ENCODE peak calls at places on chromosomes 6 and 20, in seven cellular contexts. B, V, U, X, L, O and S are unnamed samples. For H3K36me3, the result is how much of the 10 kb centered on the place peaks cover.

GRCh38 chr6:74597266-74597665 is 608.6 kb downstream of the COL12A1 start:
- DNase-seq in O (peak), U (no peak), B (no peak), L (no peak), V (no peak), X (no peak), S (peak)

GRCh38 chr6:31729979-31730630 is 1.0 kb upstream of the DDAH2 start:
- DNase-seq in U (peak), O (peak), V (peak), B (peak), X (no peak), L (peak), S (peak)

GRCh38 chr6:7052441-7052936 is 55.3 kb upstream of the RREB1 start:
- DNase-seq in X (no peak), B (peak), L (peak), U (peak), V (no peak), O (peak), S (peak)

GRCh38 chr6:2229742-2230141 is 15.7 kb downstream of the GMDS start:
- DNase-seq in X (no peak), B (peak), V (no peak), O (no peak), U (no peak), L (no peak), S (no peak)

GRCh38 chr6:16851758-16852157 is 90.5 kb upstream of the ATXN1 start:
- DNase-seq in L (no peak), O (peak), V (no peak), U (no peak), B (no peak), X (no peak), S (no peak)

GRCh38 chr6:126812651-126813050 is 305.8 kb upstream of the RSPO3 start:
- DNase-seq in X (no peak), L (no peak), O (peak), U (no peak), B (no peak), V (no peak), S (no peak)

GRCh38 chr6:137148291-137149076 is 25.0 kb downstream of the IL22RA2 start:
- DNase-seq in V (no peak), O (no peak), B (no peak), U (peak), X (no peak), L (peak), S (peak)

GRCh38 chr6:22025468-22026159 is 271.2 kb downstream of the PRL start:
- DNase-seq in O (peak), L (peak), B (peak), X (no peak), V (no peak), U (no peak), S (peak)

GRCh38 chr6:107082045-107082444 is 33.3 kb downstream of the BEND3 start:
- DNase-seq in V (no peak), U (no peak), B (peak), L (no peak), O (no peak), X (no peak), S (no peak)

GRCh38 chr6:108627692-108628565 is 67.2 kb downstream of the FOXO3 start:
- DNase-seq in X (no peak), V (no peak), O (peak), L (peak), B (no peak), U (no peak), S (no peak)

GRCh38 chr6:69974193-69974592 is 107.8 kb downstream of the COL19A1 start:
- DNase-seq in U (no peak), V (no peak), L (peak), B (no peak), X (no peak), O (peak), S (no peak)

GRCh38 chr6:9659848-9660247 is 755.0 kb downstream of the TFAP2A start:
- DNase-seq in L (no peak), X (no peak), O (no peak), B (no peak), V (no peak), U (no peak), S (no peak)

GRCh38 chr20:60192351-60192750 is 234.1 kb downstream of the CDH26 start:
- DNase-seq in V (no peak), X (no peak), L (no peak), B (no peak), U (no peak), O (no peak), S (no peak)

GRCh38 chr20:10352934-10353866 is 80.8 kb downstream of the MKKS start:
- DNase-seq in L (no peak), B (no peak), O (peak), X (no peak), U (no peak), V (no peak), S (no peak)

GRCh38 chr6:100171533-100172321 is 177.7 kb upstream of the MCHR2 start:
- DNase-seq in X (no peak), B (no peak), U (no peak), V (no peak), L (no peak), O (peak), S (no peak)

GRCh38 chr20:61857884-61858283 is 207.8 kb downstream of the TAF4 start:
- DNase-seq in U (no peak), L (no peak), O (no peak), V (no peak), B (no peak), X (no peak), S (no peak)

GRCh38 chr20:3156811-3157619 is 2.6 kb downstream of the FASTKD5 start:
- DNase-seq in V (no peak), U (no peak), O (peak), L (no peak), B (no peak), X (no peak), S (no peak)

GRCh38 chr6:147040041-147040440 is 164.2 kb upstream of the STXBP5 start:
- DNase-seq in U (no peak), V (no peak), B (no peak), X (no peak), L (no peak), O (no peak), S (peak)

GRCh38 chr6:52969297-52969696 is 25.8 kb downstream of the GSTA4 start:
- DNase-seq in U (no peak), X (no peak), V (no peak), L (no peak), B (no peak), O (no peak), S (no peak)

GRCh38 chr6:31901415-31901952 is 402 bp downstream of the ZBTB12 start:
- DNase-seq in L (peak), X (no peak), V (peak), U (peak), O (peak), B (peak), S (no peak)

GRCh38 chr6:34158876-34159275 is 13.0 kb upstream of the GRM4 start:
- DNase-seq in X (no peak), L (no peak), B (no peak), V (no peak), O (no peak), U (no peak), S (no peak)

GRCh38 chr6:121780325-121781313 is 345.2 kb downstream of the GJA1 start:
- DNase-seq in B (no peak), V (peak), L (peak), O (peak), X (no peak), U (peak), S (peak)

GRCh38 chr6:53309059-53309896 is 39.5 kb downstream of the ELOVL5 start:
- DNase-seq in X (no peak), O (peak), B (no peak), L (no peak), V (no peak), U (no peak), S (no peak)

GRCh38 chr6:151070666-151071065 is 169.1 kb upstream of the AKAP12 start:
- DNase-seq in L (peak), X (no peak), B (no peak), U (no peak), V (no peak), O (peak), S (peak)

GRCh38 chr6:7893342-7893741 is 17.2 kb downstream of the TXNDC5 start:
- DNase-seq in O (no peak), B (no peak), X (no peak), L (no peak), U (no peak), V (no peak), S (no peak)

GRCh38 chr20:35329435-35330139 is 37.4 kb upstream of the FAM83C start:
- DNase-seq in U (no peak), O (no peak), B (peak), X (no peak), L (no peak), V (no peak), S (no peak)

GRCh38 chr6:110545081-110545872 is 68.9 kb upstream of the SLC22A16 start:
- DNase-seq in L (no peak), V (no peak), O (no peak), B (no peak), X (no peak), U (no peak), S (no peak)

GRCh38 chr6:26213334-26214075 is 126.3 kb downstream of the HFE start:
- DNase-seq in U (no peak), B (no peak), O (no peak), V (no peak), L (no peak), X (no peak), S (no peak)

GRCh38 chr6:112501705-112502104 is 154.6 kb downstream of the RFPL4B start:
- DNase-seq in V (no peak), L (peak), X (no peak), O (peak), B (peak), U (no peak), S (no peak)

GRCh38 chr6:50952092-50952932 is 133.6 kb downstream of the TFAP2B start:
- DNase-seq in X (no peak), O (no peak), V (no peak), L (peak), U (no peak), B (peak), S (no peak)

GRCh38 chr20:43681991-43682410 is 15.1 kb downstream of the MYBL2 start:
- DNase-seq in B (no peak), O (no peak), U (no peak), V (no peak), L (no peak), X (no peak), S (no peak)

GRCh38 chr6:141464490-141464889 is 668.2 kb upstream of the GJE1 start:
- DNase-seq in L (peak), B (no peak), X (no peak), U (no peak), V (no peak), O (peak), S (peak)

GRCh38 chr6:7479801-7480266 is 61.6 kb upstream of the DSP start:
- DNase-seq in L (no peak), V (no peak), O (peak), X (no peak), B (no peak), U (no peak), S (no peak)

GRCh38 chr6:30981942-30982772 is 1.4 kb upstream of the MUC21 start:
- DNase-seq in U (no peak), X (no peak), V (no peak), L (peak), O (peak), B (peak), S (peak)

GRCh38 chr6:18506387-18507017 is 119.4 kb downstream of the RNF144B start:
- DNase-seq in X (no peak), V (no peak), L (peak), O (peak), B (no peak), U (no peak), S (no peak)

GRCh38 chr6:8017276-8017701 is 46.9 kb downstream of the BLOC1S5 start:
- DNase-seq in B (no peak), U (no peak), L (no peak), O (no peak), X (no peak), V (no peak), S (no peak)

GRCh38 chr6:56540232-56540631 is 102.5 kb downstream of the DST start:
- DNase-seq in L (no peak), O (no peak), X (no peak), U (no peak), B (no peak), V (no peak), S (no peak)

DNA sequence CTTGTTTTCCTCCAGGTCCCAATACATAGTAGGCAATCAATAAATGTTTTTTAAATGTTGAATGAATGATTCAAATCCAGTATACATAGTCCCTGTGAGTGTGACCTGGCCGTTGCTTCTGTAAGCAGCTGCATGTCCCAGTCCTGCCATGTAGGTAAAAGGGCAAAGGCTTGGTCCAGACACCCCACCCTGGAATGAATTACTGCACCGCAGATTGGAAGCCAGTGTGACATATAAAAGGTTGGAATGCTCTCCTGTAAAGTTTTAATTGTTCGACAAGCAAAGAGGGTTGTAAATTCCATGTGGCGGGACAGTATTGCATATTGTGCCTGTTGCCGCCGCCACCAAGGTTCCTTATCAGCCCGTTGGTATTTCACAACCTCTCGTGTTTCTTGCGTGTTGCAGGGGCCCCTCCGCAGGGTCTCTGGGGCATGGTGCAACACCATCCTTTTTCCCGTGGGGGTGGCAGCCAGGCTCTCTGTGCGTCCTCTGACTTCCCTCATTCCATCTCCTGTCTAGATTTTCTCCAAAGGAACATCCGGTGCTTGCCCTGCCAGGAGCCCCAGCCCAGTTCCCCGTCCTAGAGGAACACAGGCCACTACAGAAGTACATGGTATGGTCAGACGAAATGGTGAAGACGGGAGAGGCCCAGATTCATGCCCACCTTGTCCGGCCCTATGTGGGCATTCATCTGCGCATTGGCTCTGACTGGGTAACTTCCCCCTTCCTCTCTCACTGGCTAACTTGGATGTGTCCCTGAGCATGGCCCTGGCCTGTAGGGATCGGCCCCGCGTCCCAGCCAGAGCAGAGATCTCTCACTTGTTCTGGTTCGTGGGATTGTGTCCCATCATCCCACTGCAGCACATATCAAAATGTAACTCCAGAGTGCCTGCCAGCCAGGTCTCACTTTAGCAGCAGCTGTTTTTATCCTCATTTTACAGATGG is 20.3 kb downstream of the POFUT1 start:
- DNase-seq in U (peak), X (no peak), V (no peak), B (no peak), L (no peak), O (no peak), S (no peak)
- H3K36me3 ChIP-seq in U (half or more), X (under half), V (under half), B (under half), L (under half), O (under half), S (under half)

GRCh38 chr20:17676942-17677341 is 5.1 kb downstream of the RRBP1 start:
- DNase-seq in X (no peak), U (no peak), B (no peak), L (no peak), O (no peak), V (no peak), S (no peak)
- H3K36me3 ChIP-seq in X (under half), U (half or more), B (under half), L (half or more), O (under half), V (under half), S (under half)

GRCh38 chr20:57375652-57376230 is 15.5 kb upstream of the RBM38 start:
- DNase-seq in O (no peak), U (no peak), L (no peak), B (no peak), X (no peak), V (no peak), S (no peak)
- H3K36me3 ChIP-seq in O (under half), U (under half), L (under half), B (under half), X (under half), V (under half), S (under half)

GRCh38 chr6:36612101-36612625 is 18.0 kb downstream of the SRSF3 start:
- DNase-seq in U (no peak), V (no peak), O (no peak), B (no peak), L (no peak), X (no peak), S (no peak)
- H3K36me3 ChIP-seq in U (half or more), V (under half), O (under half), B (under half), L (under half), X (under half), S (under half)

DNA sequence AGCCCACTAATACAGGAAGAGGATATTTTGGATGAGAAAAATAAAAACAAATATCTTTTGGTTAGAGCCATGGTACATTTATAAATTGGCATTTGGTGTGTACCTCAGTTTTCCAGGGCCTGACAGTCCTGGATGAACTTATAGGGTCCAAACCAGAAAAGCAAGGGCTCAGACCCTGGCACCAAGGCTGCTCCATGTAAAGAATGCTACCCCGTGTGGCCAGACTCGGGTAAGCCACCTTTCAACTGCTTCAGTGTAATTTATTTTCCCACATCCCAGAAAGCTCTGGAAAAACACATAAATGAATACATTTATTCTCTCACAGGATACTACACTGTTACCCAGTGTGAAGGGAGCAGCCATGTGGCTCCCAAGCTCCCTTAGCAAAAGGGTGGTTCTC is 13.9 kb downstream of the MRPL14 start:
- DNase-seq in L (no peak), V (no peak), X (no peak), U (no peak), B (peak), O (no peak), S (no peak)
- H3K36me3 ChIP-seq in L (under half), V (under half), X (under half), U (half or more), B (under half), O (under half), S (under half)

GRCh38 chr6:104955491-104955890 is 1.4 kb upstream of the LIN28B start:
- DNase-seq in U (no peak), B (peak), X (no peak), V (no peak), L (no peak), O (no peak), S (no peak)

GRCh38 chr6:104954091-104954797 is 2.7 kb upstream of the LIN28B start:
- DNase-seq in O (no peak), L (no peak), U (no peak), V (no peak), B (peak), X (no peak), S (no peak)

GRCh38 chr6:104956663-104957294 is at the start of gene LIN28B:
- DNase-seq in L (no peak), B (no peak), U (no peak), V (no peak), O (no peak), X (no peak), S (no peak)

GRCh38 chr6:104957301-104958177 is 632 bp downstream of the LIN28B start:
- DNase-seq in V (no peak), U (no peak), L (no peak), B (peak), X (no peak), O (no peak), S (no peak)

GRCh38 chr6:104955927-104956662 is 812 bp upstream of the LIN28B start:
- DNase-seq in U (no peak), X (no peak), L (no peak), O (no peak), V (no peak), B (peak), S (no peak)
- H3K36me3 ChIP-seq in U (under half), X (under half), L (under half), O (under half), V (under half), B (under half), S (under half)

GRCh38 chr20:45813489-45813888 is 1.0 kb downstream of the UBE2C start:
- DNase-seq in X (no peak), L (no peak), B (no peak), U (no peak), O (no peak), V (no peak), S (no peak)

GRCh38 chr20:45812157-45813005 is at the start of gene UBE2C:
- DNase-seq in X (peak), B (peak), U (peak), O (peak), V (peak), L (peak), S (peak)

GRCh38 chr20:45814314-45814713 is 1.9 kb downstream of the UBE2C start:
- DNase-seq in X (no peak), B (no peak), V (no peak), U (no peak), O (no peak), L (no peak), S (no peak)

GRCh38 chr20:45813006-45813340 is 529 bp downstream of the UBE2C start:
- DNase-seq in X (no peak), V (no peak), L (no peak), U (no peak), O (no peak), B (no peak), S (no peak)

DNA sequence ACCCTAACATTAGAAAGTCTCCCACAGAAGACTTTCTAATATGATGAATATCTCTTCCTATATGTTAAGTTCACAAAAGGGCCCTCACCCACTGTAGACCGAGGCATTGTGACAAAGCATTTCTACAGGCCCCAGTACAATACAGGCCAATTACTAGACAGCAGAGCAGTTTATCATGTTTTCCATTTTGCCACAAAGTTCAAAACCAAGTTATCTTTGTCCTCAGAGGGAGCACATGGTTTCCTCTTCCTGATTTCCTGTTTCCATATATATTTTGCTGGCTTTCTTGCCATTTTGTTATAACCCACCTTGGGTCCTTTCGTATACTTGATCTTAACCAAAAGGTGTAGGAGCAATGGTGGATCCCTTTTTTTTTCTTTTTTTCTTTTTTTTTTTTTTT is 2.3 kb upstream of the UBE2C start:
- DNase-seq in X (no peak), V (no peak), B (no peak), U (no peak), L (no peak), O (no peak), S (no peak)
- H3K36me3 ChIP-seq in X (under half), V (under half), B (under half), U (half or more), L (under half), O (under half), S (under half)

DNA sequence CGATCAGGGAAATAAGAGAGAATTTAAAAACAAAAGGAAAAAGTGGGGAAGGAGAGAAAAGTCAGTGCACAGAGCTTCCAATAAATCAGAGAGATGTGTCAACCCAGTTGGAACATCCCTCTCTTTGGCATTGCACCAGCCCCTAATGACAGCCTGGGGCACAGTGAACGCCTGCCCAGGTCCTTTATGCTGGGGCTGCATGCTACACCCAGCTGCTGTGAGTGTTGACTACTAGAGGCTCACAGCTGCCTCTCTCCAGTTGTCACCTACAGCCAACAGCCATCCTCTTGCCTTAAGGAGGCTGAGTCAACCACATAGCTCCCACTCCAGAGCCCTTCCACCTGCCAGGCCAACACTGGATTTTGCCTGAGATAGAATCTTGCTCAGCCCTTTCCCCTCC is 19.0 kb downstream of the OR2H2 start:
- DNase-seq in X (no peak), L (no peak), U (no peak), O (no peak), B (no peak), V (no peak), S (no peak)
- H3K36me3 ChIP-seq in X (under half), L (half or more), U (half or more), O (under half), B (half or more), V (under half), S (under half)